ENCODE peak calls at places on chromosomes 13 and 19, in six cellular contexts. I is esophagus squamous epithelium, T is adrenal gland, S is breast epithelium, A is sigmoid colon, Y is mesendoderm. Q is an unnamed sample.
A peak's percentile ranks its signal among the peaks of the same experiment; 100 is the strongest.

GRCh38 chr13:24218977-24219376 is 58.5 kb downstream of the SPATA13 start:
- DNase-seq in I (no peak), T (no peak), S (no peak), A (no peak), Y (no peak), Q (no peak)

GRCh38 chr13:94454334-94454733 is 25.1 kb downstream of the DCT start:
- DNase-seq in I (no peak), T (no peak), S (no peak), A (no peak), Y (no peak), Q (no peak)

GRCh38 chr19:5691205-5691929 is 1.3 kb downstream of the RPL36 start:
- DNase-seq in I (no peak), T (peak; percentile 79), S (peak; percentile 68), A (peak; percentile 89), Y (no peak), Q (peak; percentile 51)

GRCh38 chr13:113203507-113204377 is 4.7 kb downstream of the PCID2 start:
- DNase-seq in I (no peak), T (no peak), S (no peak), A (peak; percentile 82), Y (no peak), Q (peak; percentile 36)

GRCh38 chr13:23966691-23967615 is 69.7 kb upstream of the C1QTNF9B start:
- DNase-seq in I (no peak), T (no peak), S (no peak), A (no peak), Y (no peak), Q (no peak)

GRCh38 chr19:16200038-16200775 is 2.5 kb downstream of the AP1M1 start:
- DNase-seq in I (no peak), T (peak; percentile 77), S (no peak), A (peak; percentile 78), Y (peak; percentile 31), Q (no peak)

GRCh38 chr13:112885782-112886268 is 83.2 kb upstream of the MCF2L start:
- DNase-seq in I (no peak), T (peak; percentile 94), S (peak; percentile 83), A (peak; percentile 84), Y (peak; percentile 93), Q (peak; percentile 96)

GRCh38 chr19:39247701-39248664 is 673 bp downstream of the IFNL4 start:
- DNase-seq in I (no peak), T (no peak), S (no peak), A (no peak), Y (peak; percentile 29), Q (no peak)

GRCh38 chr19:35995655-35995993 is 636 bp downstream of the SDHAF1 start:
- DNase-seq in I (no peak), T (peak; percentile 36), S (no peak), A (peak; percentile 90), Y (peak; percentile 82), Q (peak; percentile 42)

GRCh38 chr13:109146393-109146792 is 517.0 kb downstream of the MYO16 start:
- DNase-seq in I (no peak), T (no peak), S (no peak), A (no peak), Y (no peak), Q (no peak)

GRCh38 chr13:47945738-47946137 is 55.3 kb downstream of the SUCLA2 start:
- DNase-seq in I (no peak), T (no peak), S (no peak), A (no peak), Y (peak; percentile 43), Q (no peak)

GRCh38 chr13:109835321-109835720 is 48.9 kb upstream of the IRS2 start:
- DNase-seq in I (no peak), T (no peak), S (no peak), A (no peak), Y (no peak), Q (no peak)

GRCh38 chr19:34555447-34555846 is 73.9 kb downstream of the WTIP start:
- DNase-seq in I (no peak), T (no peak), S (no peak), A (no peak), Y (peak; percentile 33), Q (no peak)

GRCh38 chr13:43087960-43088580 is 64.7 kb downstream of the DNAJC15 start:
- DNase-seq in I (no peak), T (peak; percentile 14), S (no peak), A (no peak), Y (no peak), Q (no peak)

GRCh38 chr13:30091035-30091434 is 216.3 kb downstream of the KATNAL1 start:
- DNase-seq in I (no peak), T (no peak), S (no peak), A (no peak), Y (no peak), Q (no peak)

GRCh38 chr13:30998548-30999140 is 66.2 kb downstream of the TEX26 start:
- DNase-seq in I (no peak), T (no peak), S (no peak), A (no peak), Y (no peak), Q (peak; percentile 72)

GRCh38 chr13:27621116-27621365 is 651 bp upstream of the POLR1D start:
- DNase-seq in I (no peak), T (no peak), S (no peak), A (no peak), Y (no peak), Q (no peak)

GRCh38 chr19:49421039-49421877 is 2.0 kb downstream of the PTH2 start:
- DNase-seq in I (no peak), T (peak; percentile 74), S (no peak), A (no peak), Y (peak; percentile 96), Q (peak; percentile 91)

GRCh38 chr13:105159794-105160193 is 1375.7 kb downstream of the EFNB2 start:
- DNase-seq in I (no peak), T (no peak), S (no peak), A (no peak), Y (no peak), Q (no peak)

DNA sequence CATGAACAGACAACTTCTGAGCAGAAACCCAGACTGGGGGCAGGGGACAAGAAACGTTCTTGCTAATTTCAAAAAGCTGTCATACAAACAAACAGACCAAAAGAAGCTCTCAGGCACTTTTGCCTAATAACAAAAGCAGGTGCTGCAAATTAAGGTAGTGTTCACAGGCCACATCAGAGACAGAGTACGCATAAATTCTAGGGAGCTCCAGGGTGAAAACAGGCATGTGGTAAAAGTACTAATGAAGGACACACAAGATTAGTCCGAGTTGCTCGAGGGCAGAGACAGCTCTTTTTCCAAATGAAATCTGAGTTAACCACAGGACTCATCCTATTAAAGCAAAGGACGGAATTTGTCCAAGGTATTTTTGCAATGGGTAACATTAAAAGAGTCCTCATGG is 197.4 kb downstream of the LHFPL6 start:
- DNase-seq in I (no peak), T (no peak), S (no peak), A (no peak), Y (no peak), Q (no peak)
- H3K4me1 ChIP-seq in I (no peaks in the 10 kb centered on the region), T (peaks cover 20% of the 10 kb centered on the region), S (no peaks in the 10 kb centered on the region), A (peaks cover 20% of the 10 kb centered on the region), Y (peaks cover 7% of the 10 kb centered on the region), Q (no peaks in the 10 kb centered on the region)

DNA sequence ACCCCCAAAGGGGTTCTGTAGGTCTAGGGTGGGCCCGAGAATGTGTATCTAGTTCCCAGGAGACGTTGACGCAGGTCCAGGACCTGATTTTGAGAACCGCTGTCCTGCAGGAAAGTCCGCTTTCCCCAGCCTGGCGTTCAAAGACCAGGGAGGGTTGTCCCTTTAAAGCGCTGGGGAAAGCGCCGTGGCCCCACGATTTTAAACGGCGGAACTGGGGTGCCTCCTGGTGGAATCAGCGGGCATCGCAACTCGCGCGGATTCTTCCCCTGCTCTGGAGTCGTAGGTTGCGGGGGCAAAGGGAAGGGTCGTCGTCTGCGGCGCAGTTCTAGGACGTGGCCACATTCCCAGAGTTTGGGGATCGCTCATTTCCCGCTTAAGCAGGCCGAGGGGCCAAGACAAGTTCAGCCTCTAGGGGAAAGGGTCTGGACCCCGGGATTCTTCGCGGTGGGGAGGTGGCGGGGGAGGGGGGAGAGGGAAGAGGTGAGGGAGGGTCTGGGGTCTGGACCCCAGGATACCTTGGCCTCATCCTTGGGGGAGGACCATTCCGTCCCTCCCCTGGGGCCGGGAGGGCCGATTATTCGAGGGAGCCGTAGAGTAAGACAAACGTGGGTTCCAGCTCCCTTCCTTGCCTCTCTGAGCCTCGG is 7.7 kb downstream of the PNMA8B start:
- DNase-seq in I (no peak), T (peak; percentile 83), S (peak; percentile 83), A (peak; percentile 90), Y (peak; percentile 72), Q (peak; percentile 80)
- H3K4me3 ChIP-seq in I (peak overlapping the region; percentile 53), T (peak overlapping the region; percentile 41), S (peak overlapping the region; percentile 9), A (peak overlapping the region; percentile 23), Y (no peak overlapping the region), Q (peak overlapping the region; percentile 42)

GRCh38 chr19:57651654-57651996 is 17.1 kb upstream of the ZSCAN4 start:
- DNase-seq in I (no peak), T (no peak), S (no peak), A (no peak), Y (no peak), Q (no peak)

GRCh38 chr19:57653689-57654088 is 15.0 kb upstream of the ZSCAN4 start:
- DNase-seq in I (no peak), T (no peak), S (no peak), A (no peak), Y (no peak), Q (no peak)

GRCh38 chr19:57655443-57655842 is 13.3 kb upstream of the ZSCAN4 start:
- DNase-seq in I (no peak), T (no peak), S (no peak), A (no peak), Y (no peak), Q (no peak)

GRCh38 chr19:57656346-57656745 is 12.4 kb upstream of the ZSCAN4 start:
- DNase-seq in I (no peak), T (no peak), S (no peak), A (no peak), Y (no peak), Q (no peak)
- H3K4me1 ChIP-seq in I (no peaks in the 10 kb centered on the region), T (no peaks in the 10 kb centered on the region), S (no peaks in the 10 kb centered on the region), A (no peaks in the 10 kb centered on the region), Y (no peaks in the 10 kb centered on the region), Q (no peaks in the 10 kb centered on the region)

GRCh38 chr19:10419646-10420443 is 493 bp upstream of the PDE4A start:
- DNase-seq in I (no peak), T (no peak), S (no peak), A (no peak), Y (peak; percentile 98), Q (peak; percentile 98)

GRCh38 chr19:10420444-10421239 is at the start of gene PDE4A:
- DNase-seq in I (no peak), T (no peak), S (no peak), A (no peak), Y (peak; percentile 40), Q (peak; percentile 87)

GRCh38 chr19:10421981-10422461 is 1.7 kb downstream of the PDE4A start:
- DNase-seq in I (no peak), T (no peak), S (no peak), A (no peak), Y (no peak), Q (no peak)

GRCh38 chr19:10422846-10423245 is 2.5 kb downstream of the PDE4A start:
- DNase-seq in I (no peak), T (no peak), S (no peak), A (no peak), Y (no peak), Q (no peak)

GRCh38 chr19:10421240-10421948 is 1.1 kb downstream of the PDE4A start:
- DNase-seq in I (no peak), T (no peak), S (no peak), A (no peak), Y (no peak), Q (no peak)
- H3K4me3 ChIP-seq in I (peak overlapping the region; percentile 50), T (no peak overlapping the region), S (no peak overlapping the region), A (no peak overlapping the region), Y (no peak overlapping the region), Q (peak overlapping the region; percentile 99)

GRCh38 chr19:18418034-18418724 is 1.0 kb upstream of the SSBP4 start:
- DNase-seq in I (no peak), T (no peak), S (no peak), A (no peak), Y (no peak), Q (no peak)
- H3K4me1 ChIP-seq in I (peaks cover 63% of the 10 kb centered on the region), T (peaks cover 57% of the 10 kb centered on the region), S (peaks cover 22% of the 10 kb centered on the region), A (peaks cover 68% of the 10 kb centered on the region), Y (peaks cover 7% of the 10 kb centered on the region), Q (peaks cover 22% of the 10 kb centered on the region)

Q was measured in BE2C.